ENCODE peak calls at places on chromosomes 5 and 9, in five cellular contexts. One of them, this sample, is unnamed.

GRCh38 chr9:95100071-95100627 is 217.4 kb downstream of the FANCC start:
- DNase-seq in endodermal cell: no peak
- DNase-seq in IMR-90: peak
- DNase-seq in ovary: no peak
- DNase-seq in cardiac muscle cell: no peak
- DNase-seq in this sample: no peak

GRCh38 chr9:93134018-93134739 is at the start of gene NINJ1:
- DNase-seq in endodermal cell: peak
- DNase-seq in IMR-90: peak
- DNase-seq in ovary: peak
- DNase-seq in cardiac muscle cell: peak
- DNase-seq in this sample: peak

GRCh38 chr5:180470361-180470760 is 23.8 kb upstream of the CNOT6 start:
- DNase-seq in endodermal cell: no peak
- DNase-seq in IMR-90: no peak
- DNase-seq in ovary: no peak
- DNase-seq in cardiac muscle cell: no peak
- DNase-seq in this sample: no peak

GRCh38 chr5:76762484-76762883 is 46.6 kb downstream of the F2R start:
- DNase-seq in endodermal cell: no peak
- DNase-seq in IMR-90: no peak
- DNase-seq in ovary: no peak
- DNase-seq in cardiac muscle cell: no peak
- DNase-seq in this sample: no peak

GRCh38 chr5:78601622-78602314 is 46.8 kb downstream of the LHFPL2 start:
- DNase-seq in endodermal cell: no peak
- DNase-seq in IMR-90: peak
- DNase-seq in ovary: no peak
- DNase-seq in cardiac muscle cell: no peak
- DNase-seq in this sample: peak

GRCh38 chr9:77291714-77292113 is 114.4 kb downstream of the VPS13A start:
- DNase-seq in endodermal cell: peak
- DNase-seq in IMR-90: peak
- DNase-seq in ovary: no peak
- DNase-seq in cardiac muscle cell: no peak
- DNase-seq in this sample: peak

GRCh38 chr9:99414321-99414720 is 192.2 kb downstream of the SEC61B start:
- DNase-seq in endodermal cell: no peak
- DNase-seq in IMR-90: no peak
- DNase-seq in ovary: no peak
- DNase-seq in cardiac muscle cell: no peak
- DNase-seq in this sample: no peak

GRCh38 chr9:90727498-90727897 is 74.1 kb upstream of the SYK start:
- DNase-seq in endodermal cell: no peak
- DNase-seq in IMR-90: no peak
- DNase-seq in ovary: no peak
- DNase-seq in cardiac muscle cell: no peak
- DNase-seq in this sample: no peak

GRCh38 chr5:73299017-73299630 is 126.1 kb downstream of the TMEM174 start:
- DNase-seq in endodermal cell: peak
- DNase-seq in IMR-90: no peak
- DNase-seq in ovary: no peak
- DNase-seq in cardiac muscle cell: peak
- DNase-seq in this sample: peak

GRCh38 chr5:12658871-12659446 is 754.7 kb upstream of the CTNND2 start:
- DNase-seq in endodermal cell: no peak
- DNase-seq in IMR-90: no peak
- DNase-seq in ovary: no peak
- DNase-seq in cardiac muscle cell: no peak
- DNase-seq in this sample: no peak
- TF ChIP-seq CTCF in endodermal cell: no peak
- TF ChIP-seq CTCF in IMR-90: no peak
- TF ChIP-seq CTCF in ovary: no peak
- TF ChIP-seq CTCF in cardiac muscle cell: no peak
- TF ChIP-seq CTCF in this sample: no peak

GRCh38 chr5:52356311-52356918 is 431.3 kb upstream of the ITGA1 start:
- DNase-seq in endodermal cell: no peak
- DNase-seq in IMR-90: peak
- DNase-seq in ovary: no peak
- DNase-seq in cardiac muscle cell: peak
- DNase-seq in this sample: no peak
- TF ChIP-seq CTCF in endodermal cell: peak
- TF ChIP-seq CTCF in IMR-90: peak
- TF ChIP-seq CTCF in ovary: no peak
- TF ChIP-seq CTCF in cardiac muscle cell: peak
- TF ChIP-seq CTCF in this sample: peak

GRCh38 chr5:69166686-69167487 is at the start of gene CCNB1:
- DNase-seq in endodermal cell: peak
- DNase-seq in IMR-90: peak
- DNase-seq in ovary: peak
- DNase-seq in cardiac muscle cell: peak
- DNase-seq in this sample: peak
- TF ChIP-seq CTCF in endodermal cell: no peak
- TF ChIP-seq CTCF in IMR-90: no peak
- TF ChIP-seq CTCF in ovary: no peak
- TF ChIP-seq CTCF in cardiac muscle cell: no peak
- TF ChIP-seq CTCF in this sample: no peak

DNA sequence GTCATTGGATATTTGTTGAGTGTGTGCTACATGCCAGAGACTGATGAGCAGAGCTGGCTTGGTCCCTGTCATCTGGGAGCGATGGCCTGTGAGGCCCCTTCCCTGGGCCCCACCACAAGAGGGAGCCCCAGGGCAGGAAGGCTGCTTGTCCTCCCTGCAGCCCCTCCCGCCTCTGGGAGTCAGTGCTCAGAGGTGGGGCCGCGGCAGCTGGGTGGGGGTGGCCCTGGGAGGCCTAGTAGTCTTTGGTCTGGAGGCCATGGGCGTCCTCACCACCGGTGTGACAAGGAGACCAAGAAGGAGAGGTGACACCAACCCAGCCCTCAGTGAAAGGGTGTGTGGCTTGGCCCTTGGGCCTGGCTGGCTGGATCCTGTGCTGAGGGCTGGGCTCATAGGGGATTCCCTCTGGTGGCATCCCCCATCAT is 166.4 kb downstream of the GAPVD1 start:
- DNase-seq in endodermal cell: peak
- DNase-seq in IMR-90: no peak
- DNase-seq in ovary: no peak
- DNase-seq in cardiac muscle cell: peak
- DNase-seq in this sample: no peak
- TF ChIP-seq CTCF in endodermal cell: peak
- TF ChIP-seq CTCF in IMR-90: peak
- TF ChIP-seq CTCF in ovary: no peak
- TF ChIP-seq CTCF in cardiac muscle cell: peak
- TF ChIP-seq CTCF in this sample: peak